ENCODE peak calls at places on chromosomes 11 and 22, in nine cellular contexts. I, U, F, E, G, S, A, R and C are unnamed samples.

GRCh38 chr22:45127866-45128265 is 35.9 kb upstream of the NUP50 start:
- DNase-seq in I (no peak), U (peak; percentile 75), F (no peak), E (no peak), G (no peak), S (no peak), A (no peak), R (no peak), C (no peak)

GRCh38 chr11:82577246-82577645 is 156.4 kb downstream of the FAM181B start:
- DNase-seq in I (no peak), U (no peak), F (no peak), E (no peak), G (no peak), S (no peak), A (no peak), R (no peak), C (no peak)

GRCh38 chr11:108647387-108647700 is 17.5 kb upstream of the DDX10 start:
- DNase-seq in I (no peak), U (no peak), F (no peak), E (no peak), G (no peak), S (no peak), A (no peak), R (no peak), C (no peak)

GRCh38 chr22:23175817-23176644 is 4.3 kb upstream of the BCR start:
- DNase-seq in I (no peak), U (no peak), F (no peak), E (no peak), G (no peak), S (no peak), A (no peak), R (no peak), C (no peak)

GRCh38 chr11:132549571-132549970 is 982.7 kb downstream of the OPCML start:
- DNase-seq in I (no peak), U (no peak), F (no peak), E (no peak), G (no peak), S (no peak), A (no peak), R (no peak), C (no peak)

GRCh38 chr11:16605440-16605970 is 132.9 kb upstream of the C11orf58 start:
- DNase-seq in I (no peak), U (peak; percentile 44), F (peak; percentile 37), E (no peak), G (no peak), S (peak; percentile 1), A (peak; percentile 58), R (no peak), C (no peak)

GRCh38 chr11:17353228-17354021 is 1.8 kb downstream of the NCR3LG1 start:
- DNase-seq in I (no peak), U (peak; percentile 76), F (peak; percentile 75), E (peak; percentile 43), G (peak; percentile 57), S (peak; percentile 62), A (peak; percentile 88), R (peak; percentile 83), C (peak; percentile 94)

GRCh38 chr11:129375731-129376657 is at the start of gene BARX2:
- DNase-seq in I (no peak), U (peak; percentile 54), F (no peak), E (no peak), G (peak; percentile 1), S (peak; percentile 94), A (no peak), R (peak; percentile 32), C (peak; percentile 86)

GRCh38 chr22:25148149-25148691 is 51.4 kb upstream of the CRYBB3 start:
- DNase-seq in I (no peak), U (no peak), F (no peak), E (no peak), G (no peak), S (no peak), A (no peak), R (no peak), C (no peak)

GRCh38 chr11:126148317-126148716 is 63.1 kb downstream of the RPUSD4 start:
- DNase-seq in I (no peak), U (no peak), F (no peak), E (no peak), G (no peak), S (no peak), A (peak; percentile 14), R (no peak), C (no peak)